ENCODE peak calls at places on chromosomes 3 and 15, in six cellular contexts. One of them, this sample, is unnamed.

GRCh38 chr3:171829841-171830559 is 13.1 kb upstream of the TMEM212 start:
- DNase-seq in hypothalamus: peak; percentile 5
- DNase-seq in A549: peak; percentile 68
- DNase-seq in upper lobe of right lung: peak; percentile 79
- DNase-seq in SJSA1: peak; percentile 66
- DNase-seq in choroid plexus epithelial cell: peak; percentile 93
- DNase-seq in this sample: peak; percentile 91

GRCh38 chr3:184656991-184657669 is 54.7 kb downstream of the MAGEF1 start:
- DNase-seq in upper lobe of right lung: no peak
- DNase-seq in hypothalamus: no peak
- DNase-seq in choroid plexus epithelial cell: peak; percentile 54
- DNase-seq in SJSA1: no peak
- DNase-seq in A549: no peak
- DNase-seq in this sample: no peak

GRCh38 chr15:78079296-78080087 is 2.0 kb upstream of the TBC1D2B start:
- DNase-seq in SJSA1: no peak
- DNase-seq in hypothalamus: no peak
- DNase-seq in choroid plexus epithelial cell: no peak
- DNase-seq in A549: no peak
- DNase-seq in upper lobe of right lung: no peak
- DNase-seq in this sample: no peak

GRCh38 chr15:55530861-55531313 is 22.9 kb upstream of the DNAAF4 start:
- DNase-seq in hypothalamus: no peak
- DNase-seq in upper lobe of right lung: no peak
- DNase-seq in SJSA1: no peak
- DNase-seq in A549: no peak
- DNase-seq in choroid plexus epithelial cell: peak; percentile 20
- DNase-seq in this sample: no peak

GRCh38 chr3:186757214-186757613 is 26.2 kb upstream of the EIF4A2 start:
- DNase-seq in upper lobe of right lung: no peak
- DNase-seq in choroid plexus epithelial cell: no peak
- DNase-seq in hypothalamus: no peak
- DNase-seq in A549: no peak
- DNase-seq in SJSA1: no peak
- DNase-seq in this sample: no peak

GRCh38 chr3:56826831-56827722 is 25.3 kb upstream of the ARHGEF3 start:
- DNase-seq in hypothalamus: no peak
- DNase-seq in A549: no peak
- DNase-seq in SJSA1: no peak
- DNase-seq in upper lobe of right lung: no peak
- DNase-seq in choroid plexus epithelial cell: peak; percentile 38
- DNase-seq in this sample: no peak

GRCh38 chr3:193832833-193833413 is 239.9 kb downstream of the OPA1 start:
- DNase-seq in choroid plexus epithelial cell: no peak
- DNase-seq in hypothalamus: no peak
- DNase-seq in SJSA1: no peak
- DNase-seq in A549: no peak
- DNase-seq in upper lobe of right lung: no peak
- DNase-seq in this sample: no peak

GRCh38 chr15:90774731-90775521 is 57.8 kb downstream of the BLM start:
- DNase-seq in A549: peak; percentile 25
- DNase-seq in upper lobe of right lung: no peak
- DNase-seq in hypothalamus: no peak
- DNase-seq in choroid plexus epithelial cell: peak; percentile 62
- DNase-seq in SJSA1: no peak
- DNase-seq in this sample: no peak

GRCh38 chr3:71893702-71894479 is 108.9 kb upstream of the PROK2 start:
- DNase-seq in A549: no peak
- DNase-seq in choroid plexus epithelial cell: no peak
- DNase-seq in SJSA1: no peak
- DNase-seq in upper lobe of right lung: no peak
- DNase-seq in hypothalamus: no peak
- DNase-seq in this sample: no peak

GRCh38 chr3:172112348-172113123 is 73.2 kb downstream of the FNDC3B start:
- DNase-seq in A549: no peak
- DNase-seq in upper lobe of right lung: no peak
- DNase-seq in choroid plexus epithelial cell: no peak
- DNase-seq in hypothalamus: no peak
- DNase-seq in SJSA1: no peak
- DNase-seq in this sample: no peak

GRCh38 chr3:195025056-195025880 is 245.7 kb downstream of the XXYLT1 start:
- DNase-seq in A549: no peak
- DNase-seq in upper lobe of right lung: peak; percentile 25
- DNase-seq in SJSA1: no peak
- DNase-seq in hypothalamus: no peak
- DNase-seq in choroid plexus epithelial cell: no peak
- DNase-seq in this sample: no peak

GRCh38 chr3:181316481-181316880 is 326.9 kb upstream of the DNAJC19 start:
- DNase-seq in A549: no peak
- DNase-seq in choroid plexus epithelial cell: peak; percentile 46
- DNase-seq in hypothalamus: no peak
- DNase-seq in upper lobe of right lung: no peak
- DNase-seq in SJSA1: no peak
- DNase-seq in this sample: no peak

GRCh38 chr3:108602249-108602934 is 12.9 kb downstream of the DZIP3 start:
- DNase-seq in SJSA1: no peak
- DNase-seq in upper lobe of right lung: no peak
- DNase-seq in A549: no peak
- DNase-seq in choroid plexus epithelial cell: no peak
- DNase-seq in hypothalamus: no peak
- DNase-seq in this sample: no peak

GRCh38 chr3:46192939-46193338 is 15.2 kb downstream of the CCR1 start:
- DNase-seq in hypothalamus: no peak
- DNase-seq in choroid plexus epithelial cell: no peak
- DNase-seq in A549: no peak
- DNase-seq in upper lobe of right lung: no peak
- DNase-seq in SJSA1: no peak
- DNase-seq in this sample: no peak

GRCh38 chr3:185983495-185984141 is 45.8 kb upstream of the TRA2B start:
- DNase-seq in upper lobe of right lung: peak; percentile 71
- DNase-seq in hypothalamus: peak; percentile 28
- DNase-seq in choroid plexus epithelial cell: peak; percentile 78
- DNase-seq in A549: peak; percentile 61
- DNase-seq in SJSA1: peak; percentile 65
- DNase-seq in this sample: no peak

GRCh38 chr3:195553268-195553667 is 10.1 kb upstream of the PPP1R2 start:
- DNase-seq in choroid plexus epithelial cell: no peak
- DNase-seq in SJSA1: no peak
- DNase-seq in upper lobe of right lung: no peak
- DNase-seq in hypothalamus: no peak
- DNase-seq in A549: no peak
- DNase-seq in this sample: no peak

GRCh38 chr3:113953677-113954076 is 5.9 kb downstream of the ZDHHC23 start:
- DNase-seq in choroid plexus epithelial cell: peak; percentile 34
- DNase-seq in upper lobe of right lung: no peak
- DNase-seq in SJSA1: no peak
- DNase-seq in hypothalamus: no peak
- DNase-seq in A549: no peak
- DNase-seq in this sample: no peak

GRCh38 chr3:174218011-174218410 is 641.1 kb upstream of the NAALADL2 start:
- DNase-seq in A549: no peak
- DNase-seq in choroid plexus epithelial cell: peak; percentile 9
- DNase-seq in hypothalamus: no peak
- DNase-seq in SJSA1: no peak
- DNase-seq in upper lobe of right lung: no peak
- DNase-seq in this sample: no peak